ENCODE peak calls at places on chromosome 22, in nine cellular contexts. One of them, this sample, is unnamed.

GRCh38 chr22:24153353-24153752 is 27.9 kb upstream of the SUSD2 start:
- DNase-seq in right lobe of liver: no peak
- DNase-seq in stomach: no peak
- DNase-seq in GM13976: no peak
- DNase-seq in bronchial epithelial cell: no peak
- DNase-seq in prostate gland: no peak
- DNase-seq in tibial nerve: no peak
- DNase-seq in IMR-90: peak; percentile 69
- DNase-seq in kidney epithelial cell: no peak
- DNase-seq in this sample: no peak

GRCh38 chr22:20606041-20606783 is 98.8 kb downstream of the MED15 start:
- DNase-seq in IMR-90: peak; percentile 59
- DNase-seq in kidney epithelial cell: no peak
- DNase-seq in bronchial epithelial cell: peak; percentile 82
- DNase-seq in stomach: peak; percentile 84
- DNase-seq in prostate gland: peak; percentile 93
- DNase-seq in GM13976: peak; percentile 88
- DNase-seq in tibial nerve: no peak
- DNase-seq in right lobe of liver: peak; percentile 90
- DNase-seq in this sample: peak; percentile 78

GRCh38 chr22:49609207-49609876 is 218.3 kb downstream of the BRD1 start:
- DNase-seq in GM13976: no peak
- DNase-seq in right lobe of liver: peak; percentile 32
- DNase-seq in tibial nerve: no peak
- DNase-seq in stomach: no peak
- DNase-seq in bronchial epithelial cell: no peak
- DNase-seq in IMR-90: no peak
- DNase-seq in prostate gland: no peak
- DNase-seq in kidney epithelial cell: no peak
- DNase-seq in this sample: no peak

GRCh38 chr22:30217698-30218565 is 28.6 kb downstream of the LIF start:
- DNase-seq in kidney epithelial cell: no peak
- DNase-seq in IMR-90: no peak
- DNase-seq in bronchial epithelial cell: peak; percentile 32
- DNase-seq in prostate gland: no peak
- DNase-seq in tibial nerve: no peak
- DNase-seq in GM13976: no peak
- DNase-seq in right lobe of liver: no peak
- DNase-seq in stomach: no peak
- DNase-seq in this sample: no peak

GRCh38 chr22:20435436-20436308 is 2.0 kb downstream of the SCARF2 start:
- DNase-seq in GM13976: no peak
- DNase-seq in prostate gland: no peak
- DNase-seq in right lobe of liver: no peak
- DNase-seq in IMR-90: no peak
- DNase-seq in stomach: no peak
- DNase-seq in tibial nerve: no peak
- DNase-seq in kidney epithelial cell: no peak
- DNase-seq in bronchial epithelial cell: no peak
- DNase-seq in this sample: no peak

GRCh38 chr22:30806391-30806861 is 111.8 kb downstream of the OSBP2 start:
- DNase-seq in IMR-90: peak; percentile 67
- DNase-seq in tibial nerve: no peak
- DNase-seq in GM13976: no peak
- DNase-seq in prostate gland: no peak
- DNase-seq in bronchial epithelial cell: peak; percentile 85
- DNase-seq in right lobe of liver: no peak
- DNase-seq in stomach: no peak
- DNase-seq in kidney epithelial cell: peak; percentile 14
- DNase-seq in this sample: no peak

GRCh38 chr22:49659281-49659923 is 168.3 kb downstream of the BRD1 start:
- DNase-seq in right lobe of liver: no peak
- DNase-seq in tibial nerve: no peak
- DNase-seq in prostate gland: no peak
- DNase-seq in IMR-90: no peak
- DNase-seq in stomach: no peak
- DNase-seq in kidney epithelial cell: no peak
- DNase-seq in GM13976: no peak
- DNase-seq in bronchial epithelial cell: no peak
- DNase-seq in this sample: no peak

GRCh38 chr22:46459347-46460065 is 77.9 kb downstream of the CELSR1 start:
- DNase-seq in right lobe of liver: no peak
- DNase-seq in tibial nerve: no peak
- DNase-seq in prostate gland: no peak
- DNase-seq in IMR-90: no peak
- DNase-seq in kidney epithelial cell: no peak
- DNase-seq in bronchial epithelial cell: no peak
- DNase-seq in stomach: no peak
- DNase-seq in GM13976: no peak
- DNase-seq in this sample: no peak

GRCh38 chr22:37496651-37497599 is 10.7 kb upstream of the MFNG start:
- DNase-seq in tibial nerve: no peak
- DNase-seq in kidney epithelial cell: peak; percentile 92
- DNase-seq in prostate gland: no peak
- DNase-seq in right lobe of liver: no peak
- DNase-seq in stomach: no peak
- DNase-seq in bronchial epithelial cell: peak; percentile 79
- DNase-seq in IMR-90: peak; percentile 93
- DNase-seq in GM13976: no peak
- DNase-seq in this sample: no peak

GRCh38 chr22:23789121-23789520 is 2.4 kb downstream of the SMARCB1 start:
- DNase-seq in GM13976: no peak
- DNase-seq in kidney epithelial cell: no peak
- DNase-seq in right lobe of liver: no peak
- DNase-seq in bronchial epithelial cell: no peak
- DNase-seq in stomach: no peak
- DNase-seq in prostate gland: no peak
- DNase-seq in tibial nerve: no peak
- DNase-seq in IMR-90: no peak
- DNase-seq in this sample: peak; percentile 1

DNA sequence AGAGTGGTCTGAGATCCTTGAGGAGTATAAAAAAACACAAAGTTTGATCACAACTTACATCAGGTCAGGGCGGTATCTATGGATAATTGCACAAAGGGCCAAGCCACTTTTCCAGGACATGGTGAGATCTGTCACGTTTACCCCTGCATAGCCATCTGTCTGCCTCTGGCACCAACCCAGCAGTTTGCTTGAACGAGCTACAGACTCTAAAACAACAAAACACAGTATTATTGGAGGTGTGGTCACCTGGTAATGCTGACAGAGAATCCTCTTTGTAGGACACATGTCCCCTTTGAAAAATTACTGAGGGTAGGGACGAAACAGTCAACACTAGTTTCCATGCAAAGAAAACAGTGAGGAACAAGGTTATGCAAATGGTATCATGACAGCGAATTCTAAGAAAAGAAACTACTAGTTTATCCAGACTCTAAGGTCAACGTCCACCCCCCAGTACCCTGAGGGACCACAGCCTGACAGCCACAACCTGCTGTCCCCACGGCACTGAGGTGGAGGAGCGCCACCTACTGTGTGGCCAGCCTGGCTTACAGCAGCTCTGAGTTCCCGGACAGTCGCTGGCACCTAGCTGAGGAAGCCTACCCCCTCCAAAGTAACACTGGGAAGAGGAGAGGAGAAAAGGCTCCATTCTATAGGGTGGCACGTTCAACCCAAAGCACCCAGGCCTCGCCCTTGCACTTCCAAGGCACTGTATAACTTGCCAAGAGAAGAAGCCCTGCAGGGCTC is 117.3 kb upstream of the BID start:
- DNase-seq in bronchial epithelial cell: no peak
- DNase-seq in tibial nerve: no peak
- DNase-seq in GM13976: no peak
- DNase-seq in IMR-90: no peak
- DNase-seq in stomach: no peak
- DNase-seq in right lobe of liver: peak; percentile 78
- DNase-seq in kidney epithelial cell: no peak
- DNase-seq in prostate gland: peak; percentile 70
- DNase-seq in this sample: peak; percentile 28
- TF ChIP-seq CTCF in bronchial epithelial cell: peak; percentile 78
- TF ChIP-seq CTCF in tibial nerve: peak; percentile 67
- TF ChIP-seq CTCF in GM13976: no peak
- TF ChIP-seq CTCF in IMR-90: peak; percentile 1
- TF ChIP-seq CTCF in stomach: peak; percentile 26
- TF ChIP-seq CTCF in right lobe of liver: peak; percentile 64
- TF ChIP-seq CTCF in kidney epithelial cell: peak; percentile 45
- TF ChIP-seq CTCF in prostate gland: no peak
- TF ChIP-seq CTCF in this sample: peak; percentile 54

DNA sequence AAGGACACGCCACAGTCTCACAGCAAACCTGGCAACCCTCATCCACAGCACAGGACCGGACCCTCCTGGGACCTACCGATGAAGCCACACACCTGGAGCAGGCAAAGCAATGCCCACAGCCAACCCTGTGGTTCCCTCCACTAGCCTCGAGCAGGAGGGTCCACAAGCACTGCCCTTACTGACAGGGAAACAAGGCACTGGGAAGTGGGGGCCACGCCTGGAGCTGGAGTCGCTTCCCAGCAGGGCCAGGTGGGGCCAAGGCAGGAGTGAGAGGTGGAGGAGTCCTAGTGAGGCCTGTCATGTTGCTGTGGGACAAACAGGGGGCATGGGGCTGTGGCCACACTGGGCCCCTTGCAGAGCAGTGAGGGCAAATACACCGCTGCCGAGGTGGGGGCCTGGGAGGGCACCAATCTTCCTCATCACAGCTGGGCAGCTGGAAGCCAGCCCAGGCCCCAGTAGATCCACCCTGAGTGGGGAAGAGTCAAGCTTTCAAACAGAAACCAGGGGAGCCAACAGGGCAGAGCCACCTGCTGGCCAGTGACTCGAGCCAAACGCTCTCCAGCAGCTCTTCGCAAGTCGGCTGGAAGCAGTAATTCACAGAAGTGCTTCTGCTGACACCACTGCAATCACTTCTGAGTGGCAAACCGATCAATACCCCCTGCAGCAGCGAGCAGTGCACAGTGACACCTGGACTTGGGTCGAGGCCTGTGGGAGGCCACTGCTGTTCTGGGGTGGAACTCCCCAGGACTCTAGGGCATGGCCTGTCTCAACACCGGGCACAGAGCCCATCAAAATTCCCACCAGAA is 13.7 kb downstream of the SULT4A1 start:
- DNase-seq in IMR-90: peak; percentile 52
- DNase-seq in GM13976: no peak
- DNase-seq in right lobe of liver: peak; percentile 62
- DNase-seq in bronchial epithelial cell: peak; percentile 8
- DNase-seq in tibial nerve: no peak
- DNase-seq in kidney epithelial cell: no peak
- DNase-seq in stomach: no peak
- DNase-seq in prostate gland: no peak
- DNase-seq in this sample: no peak
- TF ChIP-seq CTCF in IMR-90: peak; percentile 47
- TF ChIP-seq CTCF in GM13976: no peak
- TF ChIP-seq CTCF in right lobe of liver: peak; percentile 26
- TF ChIP-seq CTCF in bronchial epithelial cell: peak; percentile 62
- TF ChIP-seq CTCF in tibial nerve: no peak
- TF ChIP-seq CTCF in kidney epithelial cell: peak; percentile 65
- TF ChIP-seq CTCF in stomach: no peak
- TF ChIP-seq CTCF in prostate gland: no peak
- TF ChIP-seq CTCF in this sample: no peak

DNA sequence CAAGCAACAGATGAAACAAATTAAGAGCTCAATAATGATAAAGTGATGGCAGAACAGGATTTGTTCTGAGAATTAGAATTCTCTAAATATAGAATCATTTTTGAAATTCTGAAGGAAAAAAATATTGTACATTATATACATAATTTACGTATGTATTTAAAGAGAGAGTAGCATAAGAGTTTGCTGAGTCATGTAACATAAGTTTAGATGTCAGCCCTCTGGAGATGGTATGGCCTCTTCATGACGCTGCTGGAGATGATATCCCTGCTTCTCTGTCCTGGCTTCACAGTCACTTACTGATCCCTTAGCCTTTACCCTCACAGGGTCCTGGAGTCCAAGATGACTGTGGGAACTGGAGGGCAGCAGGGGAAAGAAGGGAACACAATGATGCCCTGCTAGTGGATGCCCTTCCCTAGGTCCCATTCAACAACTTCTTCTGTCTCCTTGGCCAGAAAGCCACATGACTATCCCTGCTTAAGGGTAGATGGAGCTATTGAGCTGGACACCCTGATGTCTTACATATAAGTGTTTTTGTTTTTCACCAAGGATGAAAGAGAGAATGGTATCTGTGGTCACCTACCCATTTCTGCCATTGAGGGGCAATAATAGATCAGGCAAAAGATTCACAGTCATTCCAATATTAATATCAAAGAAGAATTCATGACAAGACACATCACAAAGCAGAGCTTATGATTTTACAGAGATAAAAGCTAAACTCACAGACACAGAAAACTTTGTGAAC is 753.1 kb downstream of the TBC1D22A start:
- DNase-seq in stomach: no peak
- DNase-seq in IMR-90: no peak
- DNase-seq in bronchial epithelial cell: no peak
- DNase-seq in right lobe of liver: no peak
- DNase-seq in GM13976: no peak
- DNase-seq in kidney epithelial cell: no peak
- DNase-seq in prostate gland: no peak
- DNase-seq in tibial nerve: no peak
- DNase-seq in this sample: no peak
- TF ChIP-seq CTCF in stomach: no peak
- TF ChIP-seq CTCF in IMR-90: no peak
- TF ChIP-seq CTCF in bronchial epithelial cell: no peak
- TF ChIP-seq CTCF in right lobe of liver: no peak
- TF ChIP-seq CTCF in GM13976: no peak
- TF ChIP-seq CTCF in kidney epithelial cell: no peak
- TF ChIP-seq CTCF in prostate gland: no peak
- TF ChIP-seq CTCF in tibial nerve: no peak
- TF ChIP-seq CTCF in this sample: no peak

GRCh38 chr22:22348815-22349454 is 104.3 kb downstream of the VPREB1 start:
- DNase-seq in IMR-90: no peak
- DNase-seq in right lobe of liver: no peak
- DNase-seq in kidney epithelial cell: no peak
- DNase-seq in tibial nerve: no peak
- DNase-seq in stomach: no peak
- DNase-seq in bronchial epithelial cell: no peak
- DNase-seq in GM13976: no peak
- DNase-seq in prostate gland: no peak
- DNase-seq in this sample: no peak

GRCh38 chr22:22349455-22349836 is 104.9 kb downstream of the VPREB1 start:
- DNase-seq in GM13976: no peak
- DNase-seq in IMR-90: no peak
- DNase-seq in stomach: no peak
- DNase-seq in right lobe of liver: no peak
- DNase-seq in tibial nerve: no peak
- DNase-seq in bronchial epithelial cell: no peak
- DNase-seq in kidney epithelial cell: no peak
- DNase-seq in prostate gland: no peak
- DNase-seq in this sample: no peak

GRCh38 chr22:22346401-22347107 is 102.0 kb downstream of the VPREB1 start:
- DNase-seq in right lobe of liver: no peak
- DNase-seq in IMR-90: no peak
- DNase-seq in tibial nerve: no peak
- DNase-seq in bronchial epithelial cell: no peak
- DNase-seq in GM13976: no peak
- DNase-seq in kidney epithelial cell: no peak
- DNase-seq in prostate gland: no peak
- DNase-seq in stomach: no peak
- DNase-seq in this sample: no peak

GRCh38 chr22:22345781-22346180 is 101.2 kb downstream of the VPREB1 start:
- DNase-seq in IMR-90: no peak
- DNase-seq in right lobe of liver: no peak
- DNase-seq in prostate gland: no peak
- DNase-seq in tibial nerve: no peak
- DNase-seq in GM13976: no peak
- DNase-seq in stomach: no peak
- DNase-seq in kidney epithelial cell: no peak
- DNase-seq in bronchial epithelial cell: no peak
- DNase-seq in this sample: no peak

GRCh38 chr22:22348127-22348814 is 103.7 kb downstream of the VPREB1 start:
- DNase-seq in bronchial epithelial cell: peak; percentile 7
- DNase-seq in GM13976: no peak
- DNase-seq in prostate gland: no peak
- DNase-seq in tibial nerve: no peak
- DNase-seq in IMR-90: no peak
- DNase-seq in stomach: no peak
- DNase-seq in kidney epithelial cell: no peak
- DNase-seq in right lobe of liver: no peak
- DNase-seq in this sample: no peak
- TF ChIP-seq CTCF in bronchial epithelial cell: peak; percentile 32
- TF ChIP-seq CTCF in GM13976: peak; percentile 6
- TF ChIP-seq CTCF in prostate gland: no peak
- TF ChIP-seq CTCF in tibial nerve: no peak
- TF ChIP-seq CTCF in IMR-90: peak; percentile 2
- TF ChIP-seq CTCF in stomach: no peak
- TF ChIP-seq CTCF in kidney epithelial cell: peak; percentile 29
- TF ChIP-seq CTCF in right lobe of liver: no peak
- TF ChIP-seq CTCF in this sample: no peak

This sample was measured in GM20000.